ENCODE peak calls at places on chromosomes 13 and 19, in nine cellular contexts. N is stomach, Q is IMR-90, X is Peyer's patch, C is A549, A is K562, J is body of pancreas, Y is adrenal gland, S is HCT116. M is an unnamed sample.

GRCh38 chr19:32022946-32023832 is 322.2 kb upstream of the ZNF507 start:
- DNase-seq in N (no peak), Q (no peak), X (no peak), C (no peak), A (no peak), J (no peak), Y (no peak), S (no peak), M (no peak)

GRCh38 chr19:31450696-31451095 is 101.5 kb upstream of the TSHZ3 start:
- DNase-seq in N (no peak), Q (no peak), X (no peak), C (no peak), A (no peak), J (no peak), Y (no peak), S (no peak), M (no peak)

GRCh38 chr13:36028359-36028758 is 102.8 kb downstream of the DCLK1 start:
- DNase-seq in N (no peak), Q (no peak), X (no peak), C (no peak), A (no peak), J (no peak), Y (no peak), S (no peak), M (no peak)

GRCh38 chr19:2050991-2051770 is at the start of gene MKNK2:
- DNase-seq in N (peak; percentile 94), Q (peak; percentile 79), X (peak; percentile 96), C (peak; percentile 79), A (peak; percentile 91), J (peak; percentile 92), Y (peak; percentile 95), S (no peak), M (peak; percentile 94)

GRCh38 chr13:30639671-30640070 is 22.0 kb downstream of the USPL1 start:
- DNase-seq in N (no peak), Q (peak; percentile 36), X (no peak), C (no peak), A (no peak), J (no peak), Y (no peak), S (no peak), M (no peak)

GRCh38 chr19:12647490-12648071 is 19.0 kb downstream of the MAN2B1 start:
- DNase-seq in N (peak; percentile 82), Q (no peak), X (peak; percentile 80), C (no peak), A (peak; percentile 78), J (peak; percentile 88), Y (peak; percentile 81), S (no peak), M (peak; percentile 83)

GRCh38 chr19:4539697-4540581 is at the start of gene LRG1:
- DNase-seq in N (peak; percentile 90), Q (no peak), X (peak; percentile 73), C (no peak), A (peak; percentile 91), J (peak; percentile 92), Y (no peak), S (no peak), M (peak; percentile 88)

GRCh38 chr19:47296036-47296435 is 13.6 kb upstream of the C5AR1 start:
- DNase-seq in N (peak; percentile 81), Q (peak; percentile 74), X (peak; percentile 91), C (peak; percentile 88), A (peak; percentile 94), J (peak; percentile 85), Y (peak; percentile 87), S (peak; percentile 79), M (peak; percentile 77)

GRCh38 chr19:4065430-4066175 is 1.1 kb downstream of the ZBTB7A start:
- DNase-seq in N (peak; percentile 97), Q (peak; percentile 98), X (peak; percentile 98), C (peak; percentile 97), A (peak; percentile 98), J (peak; percentile 97), Y (peak; percentile 97), S (peak; percentile 91), M (peak; percentile 98)

GRCh38 chr19:10259162-10259905 is 7.3 kb downstream of the MRPL4 start:
- DNase-seq in N (peak; percentile 96), Q (peak; percentile 85), X (peak; percentile 96), C (peak; percentile 86), A (peak; percentile 94), J (peak; percentile 94), Y (peak; percentile 80), S (peak; percentile 82), M (peak; percentile 88)
- TF ChIP-seq POLR2A in N (no peak), Q (no peak), X (no peak), C (no peak), A (peak; percentile 40), J (no peak), Y (no peak), S (no peak), M (no peak)

GRCh38 chr13:44732503-44733098 is 156.5 kb upstream of the TSC22D1 start:
- DNase-seq in N (peak; percentile 71), Q (no peak), X (no peak), C (no peak), A (no peak), J (no peak), Y (no peak), S (no peak), M (no peak)
- H3K4me1 ChIP-seq in N (peaks cover 43% of the 10 kb centered on the region), Q (peaks cover 5% of the 10 kb centered on the region), X (no peaks in the 10 kb centered on the region), C (no peaks in the 10 kb centered on the region), A (no peaks in the 10 kb centered on the region), J (peaks cover 7% of the 10 kb centered on the region), Y (no peaks in the 10 kb centered on the region), S (peaks cover 4% of the 10 kb centered on the region), M (no peaks in the 10 kb centered on the region)

GRCh38 chr19:40265055-40265762 is 19.9 kb downstream of the AKT2 start:
- DNase-seq in N (no peak), Q (no peak), X (no peak), C (no peak), A (no peak), J (no peak), Y (no peak), S (no peak), M (no peak)

GRCh38 chr19:40263440-40264313 is 21.5 kb downstream of the AKT2 start:
- DNase-seq in N (no peak), Q (no peak), X (no peak), C (no peak), A (no peak), J (no peak), Y (no peak), S (no peak), M (no peak)

GRCh38 chr19:40265763-40266099 is 19.4 kb downstream of the AKT2 start:
- DNase-seq in N (no peak), Q (no peak), X (no peak), C (no peak), A (no peak), J (no peak), Y (no peak), S (no peak), M (no peak)

GRCh38 chr19:40264314-40265054 is 20.7 kb downstream of the AKT2 start:
- DNase-seq in N (no peak), Q (no peak), X (no peak), C (no peak), A (no peak), J (no peak), Y (peak; percentile 14), S (no peak), M (no peak)

DNA sequence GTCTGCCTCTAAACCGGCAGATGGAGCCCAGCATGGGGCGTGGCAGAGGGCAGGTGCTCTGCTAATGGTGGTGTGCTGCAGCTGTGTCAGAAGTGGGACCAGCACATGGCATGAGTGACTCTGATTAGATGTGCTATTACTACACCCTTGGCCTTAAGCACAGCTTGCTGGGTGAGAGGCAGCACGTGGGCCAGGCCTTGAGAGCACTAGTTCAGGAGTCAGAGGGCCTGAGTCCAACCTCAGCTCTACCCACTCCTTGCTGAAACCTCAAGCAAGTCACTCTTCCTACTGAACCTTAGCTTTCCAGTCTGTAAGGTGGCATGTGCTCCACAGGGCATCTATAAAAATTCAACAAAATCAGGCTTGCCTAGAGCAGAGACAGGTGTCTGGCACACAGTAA is 22.7 kb downstream of the AKT2 start:
- DNase-seq in N (no peak), Q (no peak), X (no peak), C (no peak), A (no peak), J (no peak), Y (no peak), S (no peak), M (no peak)
- TF ChIP-seq POLR2A in N (no peak), Q (no peak), X (no peak), C (no peak), A (no peak), J (no peak), Y (no peak), S (no peak), M (no peak)

DNA sequence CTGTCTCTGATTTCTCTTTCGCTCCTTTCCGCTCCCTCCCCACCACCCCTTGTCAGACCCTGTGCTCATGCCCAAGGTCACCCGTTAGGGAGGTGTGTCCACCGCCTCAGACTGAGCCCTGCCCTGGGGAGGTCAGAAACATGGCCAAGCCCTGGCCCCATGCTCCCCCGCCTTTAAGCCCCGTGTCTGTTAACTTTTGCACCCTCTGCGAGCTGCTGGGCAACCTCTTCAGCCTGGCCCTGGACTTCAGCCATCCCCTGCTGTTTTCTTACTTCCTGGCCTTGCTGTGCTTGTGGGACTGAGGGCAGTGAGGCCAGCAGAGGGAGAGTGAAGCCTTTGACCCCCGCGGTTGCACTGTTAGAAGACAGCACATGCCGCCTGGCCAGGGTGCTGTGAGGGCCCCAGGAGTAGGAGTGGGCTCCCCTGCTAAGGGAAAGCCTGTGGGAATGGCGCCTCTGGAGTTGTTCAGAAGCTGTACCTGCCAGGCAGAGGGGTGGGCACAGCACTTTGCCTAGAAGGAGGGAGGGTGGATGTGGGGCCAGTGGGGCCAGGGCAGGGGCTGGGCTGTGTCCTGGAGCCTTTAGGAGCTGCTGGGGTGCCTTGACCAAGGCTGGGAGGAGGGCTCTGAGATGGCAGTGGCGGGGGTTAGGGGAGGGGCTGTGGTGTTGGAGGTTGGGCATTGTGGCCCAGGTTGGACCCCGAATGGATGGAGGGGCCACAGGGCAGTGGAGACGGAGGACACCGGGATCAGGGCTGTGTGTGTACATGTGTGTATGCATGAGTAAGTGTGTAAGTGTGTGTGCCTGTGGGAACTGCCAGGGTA is 7.9 kb downstream of the UPF1 start:
- DNase-seq in N (peak; percentile 61), Q (no peak), X (no peak), C (no peak), A (no peak), J (peak; percentile 56), Y (no peak), S (no peak), M (no peak)
- H3K4me1 ChIP-seq in N (peaks cover 100% of the 10 kb centered on the region), Q (peaks cover 30% of the 10 kb centered on the region), X (peaks cover 31% of the 10 kb centered on the region), C (no peaks in the 10 kb centered on the region), A (peaks cover 30% of the 10 kb centered on the region), J (peaks cover 99% of the 10 kb centered on the region), Y (peaks cover 75% of the 10 kb centered on the region), S (peaks cover 4% of the 10 kb centered on the region), M (peaks cover 24% of the 10 kb centered on the region)

GRCh38 chr19:42423462-42424344 is 3.5 kb downstream of the LIPE start:
- DNase-seq in N (peak; percentile 87), Q (peak; percentile 90), X (peak; percentile 97), C (peak; percentile 94), A (no peak), J (peak; percentile 87), Y (peak; percentile 94), S (peak; percentile 84), M (peak; percentile 92)
- TF ChIP-seq POLR2A in N (no peak), Q (no peak), X (peak; percentile 24), C (no peak), A (no peak), J (peak; percentile 7), Y (peak; percentile 34), S (no peak), M (peak; percentile 39)

GRCh38 chr19:17111766-17112165 is 36.2 kb downstream of the MYO9B start:
- DNase-seq in N (no peak), Q (no peak), X (no peak), C (no peak), A (no peak), J (no peak), Y (no peak), S (no peak), M (no peak)
- H3K4me1 ChIP-seq in N (peaks cover 74% of the 10 kb centered on the region), Q (peaks cover 18% of the 10 kb centered on the region), X (peaks cover 16% of the 10 kb centered on the region), C (peaks cover 24% of the 10 kb centered on the region), A (peaks cover 24% of the 10 kb centered on the region), J (peaks cover 12% of the 10 kb centered on the region), Y (peaks cover 58% of the 10 kb centered on the region), S (peaks cover 18% of the 10 kb centered on the region), M (peaks cover 20% of the 10 kb centered on the region)